ENCODE peak calls at places on chromosomes 1 and 21, in four cellular contexts. One of them, this sample, is unnamed. For H3K4me1, the result is how much of the 10 kb centered on the place peaks cover.

GRCh38 chr1:55050283-55050682 is 10.9 kb downstream of the PCSK9 start:
- DNase-seq in hepatocyte: no peak
- DNase-seq in PC-3: no peak
- DNase-seq in testis: peak
- DNase-seq in this sample: no peak

GRCh38 chr1:1982379-1983232 is 21.0 kb downstream of the CFAP74 start:
- DNase-seq in hepatocyte: no peak
- DNase-seq in PC-3: no peak
- DNase-seq in testis: no peak
- DNase-seq in this sample: no peak

GRCh38 chr1:178133291-178133989 is 39.5 kb downstream of the RASAL2 start:
- DNase-seq in hepatocyte: no peak
- DNase-seq in PC-3: no peak
- DNase-seq in testis: no peak
- DNase-seq in this sample: no peak

GRCh38 chr1:151815716-151816327 is 10.6 kb upstream of the LINGO4 start:
- DNase-seq in hepatocyte: no peak
- DNase-seq in PC-3: no peak
- DNase-seq in testis: no peak
- DNase-seq in this sample: no peak

GRCh38 chr1:194431121-194431520 is 1244.7 kb upstream of the B3GALT2 start:
- DNase-seq in hepatocyte: no peak
- DNase-seq in PC-3: no peak
- DNase-seq in testis: peak
- DNase-seq in this sample: no peak

GRCh38 chr1:234504969-234505773 is 26.2 kb upstream of the TARBP1 start:
- DNase-seq in hepatocyte: no peak
- DNase-seq in PC-3: no peak
- DNase-seq in testis: no peak
- DNase-seq in this sample: no peak

GRCh38 chr1:36609241-36610027 is 126.7 kb upstream of the CSF3R start:
- DNase-seq in hepatocyte: peak
- DNase-seq in PC-3: peak
- DNase-seq in testis: peak
- DNase-seq in this sample: peak

GRCh38 chr1:47941609-47942237 is 55.5 kb downstream of the TRABD2B start:
- DNase-seq in hepatocyte: no peak
- DNase-seq in PC-3: peak
- DNase-seq in testis: no peak
- DNase-seq in this sample: no peak

GRCh38 chr1:53153752-53154151 is 11.3 kb upstream of the SLC1A7 start:
- DNase-seq in hepatocyte: no peak
- DNase-seq in PC-3: no peak
- DNase-seq in testis: no peak
- DNase-seq in this sample: no peak

GRCh38 chr1:233138794-233139544 is 156.6 kb downstream of the PCNX2 start:
- DNase-seq in hepatocyte: no peak
- DNase-seq in PC-3: no peak
- DNase-seq in testis: no peak
- DNase-seq in this sample: no peak

GRCh38 chr1:199307865-199308264 is 669.0 kb downstream of the PTPRC start:
- DNase-seq in hepatocyte: no peak
- DNase-seq in PC-3: no peak
- DNase-seq in testis: no peak
- DNase-seq in this sample: no peak

GRCh38 chr1:4741876-4742423 is 87.5 kb downstream of the AJAP1 start:
- DNase-seq in hepatocyte: no peak
- DNase-seq in PC-3: no peak
- DNase-seq in testis: no peak
- DNase-seq in this sample: no peak

GRCh38 chr1:29629814-29630516 is 393.6 kb downstream of the PTPRU start:
- DNase-seq in hepatocyte: no peak
- DNase-seq in PC-3: no peak
- DNase-seq in testis: no peak
- DNase-seq in this sample: peak

GRCh38 chr1:207845109-207845508 is 65.8 kb downstream of the CD34 start:
- DNase-seq in hepatocyte: no peak
- DNase-seq in PC-3: no peak
- DNase-seq in testis: peak
- DNase-seq in this sample: no peak

GRCh38 chr1:58855351-58856165 is 71.7 kb upstream of the JUN start:
- DNase-seq in hepatocyte: no peak
- DNase-seq in PC-3: no peak
- DNase-seq in testis: no peak
- DNase-seq in this sample: no peak

GRCh38 chr1:173410133-173410793 is 66.9 kb upstream of the PRDX6 start:
- DNase-seq in hepatocyte: no peak
- DNase-seq in PC-3: peak
- DNase-seq in testis: no peak
- DNase-seq in this sample: no peak

GRCh38 chr1:160460214-160460642 is 59.9 kb downstream of the VANGL2 start:
- DNase-seq in hepatocyte: no peak
- DNase-seq in PC-3: no peak
- DNase-seq in testis: no peak
- DNase-seq in this sample: no peak

GRCh38 chr1:109789771-109790170 is 26.0 kb upstream of the EPS8L3 start:
- DNase-seq in hepatocyte: no peak
- DNase-seq in PC-3: no peak
- DNase-seq in testis: no peak
- DNase-seq in this sample: peak

GRCh38 chr1:16151200-16151708 is 4.6 kb downstream of the EPHA2 start:
- DNase-seq in hepatocyte: no peak
- DNase-seq in PC-3: no peak
- DNase-seq in testis: peak
- DNase-seq in this sample: no peak

GRCh38 chr1:203992440-203992839 is 80.5 kb upstream of the SOX13 start:
- DNase-seq in hepatocyte: no peak
- DNase-seq in PC-3: peak
- DNase-seq in testis: no peak
- DNase-seq in this sample: no peak

GRCh38 chr1:206772228-206773002 is at the start of gene IL10:
- DNase-seq in hepatocyte: no peak
- DNase-seq in PC-3: no peak
- DNase-seq in testis: peak
- DNase-seq in this sample: no peak

GRCh38 chr1:206770531-206771352 is at the start of gene IL19:
- DNase-seq in hepatocyte: no peak
- DNase-seq in PC-3: peak
- DNase-seq in testis: no peak
- DNase-seq in this sample: no peak

GRCh38 chr1:206768472-206769330 is 1.9 kb upstream of the IL19 start:
- DNase-seq in hepatocyte: no peak
- DNase-seq in PC-3: no peak
- DNase-seq in testis: no peak
- DNase-seq in this sample: no peak

GRCh38 chr1:206769331-206769731 is 1.2 kb upstream of the IL19 start:
- DNase-seq in hepatocyte: no peak
- DNase-seq in PC-3: no peak
- DNase-seq in testis: no peak
- DNase-seq in this sample: no peak

DNA sequence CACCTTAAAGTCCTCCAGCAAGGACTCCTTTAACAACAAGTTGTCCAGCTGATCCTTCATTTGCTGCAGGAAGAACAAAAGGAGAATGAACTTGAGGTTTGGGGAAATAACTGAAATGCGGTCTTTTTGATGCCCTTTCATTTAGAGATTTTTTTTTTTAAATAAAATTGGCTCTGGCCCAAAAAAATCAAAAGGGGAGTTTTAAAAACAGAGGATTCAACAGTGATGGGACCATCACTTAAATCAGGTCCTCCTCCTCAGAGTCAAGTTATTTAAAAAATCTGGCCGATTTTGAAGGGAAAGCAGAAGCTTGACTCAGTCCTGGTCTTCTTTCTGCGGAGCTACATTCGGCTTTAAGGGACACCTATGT is 765 bp downstream of the IL19 start:
- DNase-seq in hepatocyte: no peak
- DNase-seq in PC-3: no peak
- DNase-seq in testis: no peak
- DNase-seq in this sample: no peak
- H3K4me3 ChIP-seq in hepatocyte: no peak
- H3K4me3 ChIP-seq in PC-3: no peak
- H3K4me3 ChIP-seq in testis: no peak
- H3K4me3 ChIP-seq in this sample: no peak

DNA sequence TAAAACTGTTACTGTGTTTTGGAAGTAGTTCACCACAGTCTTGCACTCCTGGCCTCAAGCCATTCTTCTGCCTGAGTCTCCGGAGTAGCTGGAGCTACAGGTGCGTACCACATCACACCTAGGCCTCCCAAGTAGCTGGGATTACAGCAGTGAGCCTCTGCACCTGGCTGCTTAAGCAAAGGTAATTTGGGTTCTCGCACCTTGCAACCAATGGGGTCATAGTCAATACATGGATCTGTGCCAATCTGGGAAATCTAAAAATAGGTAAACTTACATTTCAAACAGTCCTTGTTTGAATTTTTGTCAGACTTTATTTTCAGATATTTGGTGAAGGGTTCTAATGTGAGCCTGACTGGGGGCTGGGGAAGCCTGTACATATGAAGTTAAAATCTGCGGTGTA is 466.5 kb downstream of the PCP4 start:
- DNase-seq in hepatocyte: no peak
- DNase-seq in PC-3: no peak
- DNase-seq in testis: no peak
- DNase-seq in this sample: no peak
- H3K4me1 ChIP-seq in hepatocyte: under half
- H3K4me1 ChIP-seq in PC-3: under half
- H3K4me1 ChIP-seq in testis: under half
- H3K4me1 ChIP-seq in this sample: under half

DNA sequence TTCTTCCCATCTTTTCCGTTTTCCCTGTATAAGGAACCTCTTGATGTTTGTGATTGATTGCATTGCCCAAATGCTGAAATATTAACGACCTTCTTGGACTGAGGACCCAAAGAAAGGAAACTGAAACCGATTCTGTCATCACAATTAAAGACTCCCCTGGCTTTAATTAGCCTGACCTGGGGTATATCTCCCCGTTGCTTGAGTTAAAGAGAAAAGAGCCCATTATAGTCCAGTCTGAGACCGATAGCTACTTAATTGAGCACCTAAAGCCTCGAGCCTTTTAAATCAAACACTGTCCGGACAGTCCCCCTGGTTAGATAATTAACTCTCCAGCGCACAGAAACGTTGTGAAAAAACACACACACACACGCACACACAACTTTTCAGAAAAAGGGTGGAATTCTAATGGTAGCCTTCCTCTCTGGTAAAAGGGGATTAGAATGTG is 8.0 kb downstream of the LMO4 start:
- DNase-seq in hepatocyte: no peak
- DNase-seq in PC-3: no peak
- DNase-seq in testis: no peak
- DNase-seq in this sample: no peak
- H3K4me3 ChIP-seq in hepatocyte: peak
- H3K4me3 ChIP-seq in PC-3: no peak
- H3K4me3 ChIP-seq in testis: no peak
- H3K4me3 ChIP-seq in this sample: no peak

GRCh38 chr1:56570924-56571372 is 8.4 kb downstream of the PLPP3 start:
- DNase-seq in hepatocyte: no peak
- DNase-seq in PC-3: peak
- DNase-seq in testis: no peak
- DNase-seq in this sample: no peak
- H3K4me1 ChIP-seq in hepatocyte: half or more
- H3K4me1 ChIP-seq in PC-3: half or more
- H3K4me1 ChIP-seq in testis: under half
- H3K4me1 ChIP-seq in this sample: under half

DNA sequence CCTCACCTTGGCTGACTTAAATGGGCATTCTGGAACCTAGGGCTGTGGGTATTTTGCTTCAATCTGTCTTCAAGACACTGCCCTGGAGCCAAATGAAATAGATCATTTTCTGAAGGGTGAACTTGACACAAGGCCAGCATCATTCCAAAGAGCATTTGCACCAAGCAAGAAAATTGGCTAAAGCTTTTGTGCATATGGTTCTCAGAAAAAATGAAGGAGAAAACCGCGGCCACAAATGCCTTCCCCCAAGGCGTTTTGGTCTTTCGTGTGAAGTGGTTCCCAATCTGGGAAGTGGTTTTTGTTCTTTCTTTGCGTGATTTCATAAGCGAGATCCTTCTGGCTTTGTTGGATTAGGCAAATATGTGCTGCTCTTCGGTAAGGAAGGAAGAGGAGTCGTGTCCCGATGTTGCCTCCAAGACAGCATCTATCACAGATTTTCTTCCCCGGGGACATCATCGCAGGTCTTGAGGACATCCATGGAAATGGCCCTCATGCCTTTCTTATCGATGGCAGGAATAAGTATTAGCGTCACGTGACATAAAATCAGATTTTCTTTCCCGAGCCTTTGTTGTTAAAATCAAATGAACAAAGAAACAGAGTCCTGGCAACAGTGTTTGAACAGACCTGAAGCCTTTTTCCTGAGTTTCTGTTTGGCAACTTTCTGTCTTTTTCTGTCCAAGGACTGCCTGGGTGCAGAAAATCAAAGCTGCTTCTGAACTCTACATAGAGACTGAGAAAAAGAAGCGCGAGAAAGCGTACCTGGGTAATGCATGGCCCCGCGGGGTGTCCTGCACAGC is 31.0 kb downstream of the ATP5PO start:
- DNase-seq in hepatocyte: no peak
- DNase-seq in PC-3: no peak
- DNase-seq in testis: no peak
- DNase-seq in this sample: no peak
- H3K4me3 ChIP-seq in hepatocyte: no peak
- H3K4me3 ChIP-seq in PC-3: no peak
- H3K4me3 ChIP-seq in testis: no peak
- H3K4me3 ChIP-seq in this sample: no peak

GRCh38 chr1:231611111-231611510 is 15.5 kb upstream of the DISC1 start:
- DNase-seq in hepatocyte: no peak
- DNase-seq in PC-3: no peak
- DNase-seq in testis: no peak
- DNase-seq in this sample: no peak
- H3K4me1 ChIP-seq in hepatocyte: under half
- H3K4me1 ChIP-seq in PC-3: under half
- H3K4me1 ChIP-seq in testis: under half
- H3K4me1 ChIP-seq in this sample: under half

GRCh38 chr1:168371477-168371876 is 90.8 kb downstream of the TBX19 start:
- DNase-seq in hepatocyte: no peak
- DNase-seq in PC-3: no peak
- DNase-seq in testis: no peak
- DNase-seq in this sample: no peak
- H3K4me3 ChIP-seq in hepatocyte: no peak
- H3K4me3 ChIP-seq in PC-3: no peak
- H3K4me3 ChIP-seq in testis: no peak
- H3K4me3 ChIP-seq in this sample: no peak

GRCh38 chr1:41434306-41434705 is 50.2 kb downstream of the EDN2 start:
- DNase-seq in hepatocyte: no peak
- DNase-seq in PC-3: no peak
- DNase-seq in testis: no peak
- DNase-seq in this sample: no peak

GRCh38 chr1:41433501-41433900 is 51.0 kb downstream of the EDN2 start:
- DNase-seq in hepatocyte: no peak
- DNase-seq in PC-3: no peak
- DNase-seq in testis: no peak
- DNase-seq in this sample: no peak

GRCh38 chr1:41429641-41430035 is 54.8 kb downstream of the EDN2 start:
- DNase-seq in hepatocyte: no peak
- DNase-seq in PC-3: no peak
- DNase-seq in testis: no peak
- DNase-seq in this sample: no peak

GRCh38 chr1:41432481-41433280 is 51.8 kb downstream of the EDN2 start:
- DNase-seq in hepatocyte: peak
- DNase-seq in PC-3: peak
- DNase-seq in testis: peak
- DNase-seq in this sample: peak

GRCh38 chr1:41431490-41432350 is 52.8 kb downstream of the EDN2 start:
- DNase-seq in hepatocyte: no peak
- DNase-seq in PC-3: no peak
- DNase-seq in testis: peak
- DNase-seq in this sample: no peak
- H3K4me1 ChIP-seq in hepatocyte: under half
- H3K4me1 ChIP-seq in PC-3: under half
- H3K4me1 ChIP-seq in testis: under half
- H3K4me1 ChIP-seq in this sample: under half